ENCODE peak calls at places on chromosomes 11 and 22, in seven cellular contexts. T, Q, Y, S, B, E and R are unnamed samples.

GRCh38 chr11:132658696-132659095 is 873.6 kb downstream of the OPCML start:
- DNase-seq in T (no peak), Q (no peak), Y (no peak), S (no peak), B (no peak), E (no peak), R (no peak)

GRCh38 chr11:6249822-6250555 is 9.6 kb upstream of the CCKBR start:
- DNase-seq in T (peak; percentile 69), Q (peak; percentile 67), Y (no peak), S (no peak), B (peak; percentile 97), E (peak; percentile 93), R (no peak)

GRCh38 chr11:12215192-12215591 is 104.8 kb downstream of the MICAL2 start:
- DNase-seq in T (no peak), Q (no peak), Y (no peak), S (no peak), B (no peak), E (no peak), R (no peak)

GRCh38 chr22:30114356-30114755 is 34.1 kb downstream of the HORMAD2 start:
- DNase-seq in T (no peak), Q (no peak), Y (no peak), S (no peak), B (no peak), E (no peak), R (no peak)

GRCh38 chr11:117199061-117199915 is at the start of gene TAGLN:
- DNase-seq in T (peak; percentile 85), Q (peak; percentile 76), Y (peak; percentile 91), S (no peak), B (no peak), E (peak; percentile 47), R (peak; percentile 97)

GRCh38 chr11:118176400-118177134 is at the start of gene SCN2B:
- DNase-seq in T (no peak), Q (no peak), Y (peak; percentile 55), S (no peak), B (no peak), E (no peak), R (no peak)

GRCh38 chr11:81673001-81673400 is 1060.7 kb downstream of the FAM181B start:
- DNase-seq in T (no peak), Q (no peak), Y (no peak), S (no peak), B (no peak), E (no peak), R (no peak)

GRCh38 chr11:69086152-69086551 is 37.4 kb downstream of the TPCN2 start:
- DNase-seq in T (peak; percentile 25), Q (peak; percentile 29), Y (no peak), S (no peak), B (no peak), E (no peak), R (no peak)

GRCh38 chr11:65559535-65559934 is 1.4 kb upstream of the LTBP3 start:
- DNase-seq in T (no peak), Q (no peak), Y (no peak), S (no peak), B (no peak), E (no peak), R (no peak)

GRCh38 chr22:50276143-50276542 is 6.0 kb upstream of the MAPK11 start:
- DNase-seq in T (no peak), Q (peak; percentile 81), Y (peak; percentile 29), S (peak; percentile 52), B (peak; percentile 89), E (peak; percentile 81), R (peak; percentile 91)

GRCh38 chr11:47335733-47336132 is 16.8 kb downstream of the MYBPC3 start:
- DNase-seq in T (no peak), Q (no peak), Y (no peak), S (no peak), B (no peak), E (no peak), R (peak; percentile 45)

GRCh38 chr11:117064275-117064674 is 34.0 kb downstream of the SIK3 start:
- DNase-seq in T (no peak), Q (no peak), Y (no peak), S (no peak), B (no peak), E (no peak), R (no peak)

GRCh38 chr11:130827697-130828377 is 88.4 kb downstream of the SNX19 start:
- DNase-seq in T (peak; percentile 80), Q (peak; percentile 62), Y (peak; percentile 85), S (no peak), B (peak; percentile 82), E (peak; percentile 74), R (peak; percentile 87)

GRCh38 chr11:65412271-65413076 is 10.1 kb upstream of the NEAT1 start:
- DNase-seq in T (peak; percentile 50), Q (no peak), Y (no peak), S (no peak), B (no peak), E (no peak), R (peak; percentile 69)

GRCh38 chr11:35654711-35655110 is 7.9 kb upstream of the TRIM44 start:
- DNase-seq in T (no peak), Q (no peak), Y (no peak), S (no peak), B (no peak), E (no peak), R (no peak)

GRCh38 chr11:126833020-126833419 is 167.6 kb downstream of the KIRREL3 start:
- DNase-seq in T (no peak), Q (no peak), Y (no peak), S (no peak), B (no peak), E (no peak), R (no peak)

GRCh38 chr11:113533425-113533698 is 58.2 kb upstream of the DRD2 start:
- DNase-seq in T (no peak), Q (no peak), Y (no peak), S (no peak), B (no peak), E (no peak), R (no peak)

GRCh38 chr11:15113381-15113780 is 1.3 kb upstream of the INSC start:
- DNase-seq in T (no peak), Q (peak; percentile 37), Y (no peak), S (no peak), B (no peak), E (no peak), R (no peak)

GRCh38 chr22:31230871-31231621 is 18.9 kb downstream of the LIMK2 start:
- DNase-seq in T (peak; percentile 59), Q (peak; percentile 69), Y (peak; percentile 46), S (peak; percentile 32), B (peak; percentile 73), E (peak; percentile 68), R (no peak)

GRCh38 chr11:28038775-28039174 is 69.2 kb downstream of the KIF18A start:
- DNase-seq in T (no peak), Q (no peak), Y (peak; percentile 46), S (no peak), B (no peak), E (no peak), R (no peak)

GRCh38 chr11:134401825-134402809 is 9.9 kb downstream of the B3GAT1 start:
- DNase-seq in T (no peak), Q (no peak), Y (no peak), S (no peak), B (no peak), E (peak; percentile 74), R (peak; percentile 41)

GRCh38 chr22:20117656-20118571 is 888 bp upstream of the TRMT2A start:
- DNase-seq in T (peak; percentile 63), Q (peak; percentile 30), Y (peak; percentile 43), S (peak; percentile 53), B (peak; percentile 58), E (no peak), R (peak; percentile 88)

GRCh38 chr11:35107866-35108265 is 31.1 kb upstream of the CD44 start:
- DNase-seq in T (no peak), Q (no peak), Y (no peak), S (no peak), B (no peak), E (no peak), R (no peak)

GRCh38 chr11:35619030-35619753 is 932 bp downstream of the FJX1 start:
- DNase-seq in T (peak; percentile 59), Q (peak; percentile 8), Y (no peak), S (no peak), B (peak; percentile 45), E (no peak), R (peak; percentile 85)

DNA sequence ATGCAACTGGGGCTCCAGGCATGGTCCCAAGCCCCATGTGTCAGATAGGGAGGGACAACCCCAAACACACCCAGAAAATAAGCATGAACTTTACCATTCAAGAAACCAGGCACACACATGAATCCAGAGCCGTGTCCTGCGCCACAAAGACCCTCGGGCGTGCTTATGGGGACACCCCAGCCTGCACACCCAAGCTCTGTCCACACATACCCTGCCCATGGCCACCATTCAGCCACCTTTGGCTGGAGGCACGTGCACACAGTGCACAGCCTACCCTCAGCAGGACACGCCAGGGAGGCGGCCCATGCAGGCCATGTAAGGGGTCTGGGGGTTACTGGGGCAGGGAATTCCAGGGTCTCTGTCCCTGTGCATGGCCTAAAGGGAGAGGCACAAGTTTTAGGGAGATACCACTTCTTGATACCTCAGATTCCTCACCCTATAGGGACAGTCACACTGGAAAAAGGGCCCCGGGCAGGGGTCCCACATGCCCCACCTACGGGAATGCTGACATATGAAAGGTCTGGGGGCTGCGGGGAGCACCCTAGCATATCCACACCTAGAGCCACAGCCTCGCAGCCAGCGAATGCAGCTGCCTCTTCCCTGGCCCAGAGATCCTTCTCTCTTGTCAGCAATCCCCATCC is 20.6 kb downstream of the PACSIN2 start:
- DNase-seq in T (no peak), Q (peak; percentile 32), Y (no peak), S (no peak), B (no peak), E (peak; percentile 28), R (no peak)
- H3K4me1 ChIP-seq in T (peaks cover 55% of the 10 kb centered on the region), Q (peaks cover 82% of the 10 kb centered on the region), Y (peaks cover 22% of the 10 kb centered on the region), S (no peaks in the 10 kb centered on the region), B (peaks cover 87% of the 10 kb centered on the region), E (peaks cover 92% of the 10 kb centered on the region), R (peaks cover 16% of the 10 kb centered on the region)

GRCh38 chr22:18145676-18146388 is 4.1 kb upstream of the USP18 start:
- DNase-seq in T (no peak), Q (no peak), Y (no peak), S (no peak), B (no peak), E (no peak), R (no peak)
- H3K27ac ChIP-seq in T (no peak overlapping the region), Q (no peak overlapping the region), Y (no peak overlapping the region), S (no peak overlapping the region), B (no peak overlapping the region), E (no peak overlapping the region), R (no peak overlapping the region)

GRCh38 chr11:62677709-62678108 is 1.2 kb downstream of the UBXN1 start:
- DNase-seq in T (no peak), Q (no peak), Y (no peak), S (no peak), B (no peak), E (no peak), R (no peak)
- H3K4me3 ChIP-seq in T (peak overlapping the region; percentile 87), Q (peak overlapping the region; percentile 85), Y (peak overlapping the region; percentile 93), S (peak overlapping the region; percentile 97), B (no peak overlapping the region), E (peak overlapping the region; percentile 92), R (peak overlapping the region; percentile 94)

DNA sequence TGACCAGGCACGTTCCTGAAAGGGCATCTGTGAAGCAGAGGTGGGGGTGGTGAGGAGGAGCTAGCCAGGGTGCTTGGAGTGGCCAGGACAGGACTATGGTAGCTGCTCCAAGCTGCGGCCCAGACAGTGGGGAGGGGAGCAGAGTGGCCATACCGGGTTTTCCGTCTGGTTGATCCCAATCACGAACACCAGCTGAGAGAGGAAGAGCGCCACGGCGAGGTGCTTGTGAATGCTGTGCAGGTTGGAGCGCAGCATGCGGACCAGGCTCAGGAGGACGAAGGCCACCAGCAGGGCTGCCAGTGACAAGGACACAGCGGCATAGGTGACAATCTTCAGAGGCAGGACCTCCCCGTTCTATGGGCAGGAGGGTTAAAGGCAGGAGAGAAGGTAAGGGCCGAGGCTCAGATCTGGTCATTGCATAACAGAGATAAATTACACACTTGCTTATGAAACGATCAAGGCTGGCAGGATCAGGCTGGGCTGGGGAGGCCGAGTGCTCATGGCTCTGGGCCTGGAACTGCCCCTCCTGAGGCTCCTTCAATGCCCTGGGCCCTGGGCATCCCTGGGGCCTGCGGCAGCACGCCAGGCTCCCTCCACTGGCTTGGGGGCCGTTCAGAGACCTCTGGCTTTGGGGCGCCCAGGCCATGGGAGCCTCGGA is 41.5 kb downstream of the TRMU start:
- DNase-seq in T (no peak), Q (no peak), Y (no peak), S (no peak), B (peak; percentile 68), E (no peak), R (peak; percentile 69)
- H3K4me1 ChIP-seq in T (no peaks in the 10 kb centered on the region), Q (peaks cover 50% of the 10 kb centered on the region), Y (peaks cover 14% of the 10 kb centered on the region), S (peaks cover 20% of the 10 kb centered on the region), B (peaks cover 6% of the 10 kb centered on the region), E (peaks cover 74% of the 10 kb centered on the region), R (peaks cover 57% of the 10 kb centered on the region)